ENCODE peak calls at places on chromosomes 7 and 10, in four cellular contexts. One of them, this sample, is unnamed.

GRCh38 chr7:73556208-73557107 is 1.0 kb downstream of the BCL7B start:
- DNase-seq in HepG2: no peak
- DNase-seq in H1: no peak
- DNase-seq in K562: no peak
- DNase-seq in this sample: peak; percentile 20

GRCh38 chr10:78860260-78860914 is 208.4 kb upstream of the ZMIZ1 start:
- DNase-seq in HepG2: no peak
- DNase-seq in H1: peak; percentile 19
- DNase-seq in K562: no peak
- DNase-seq in this sample: no peak

GRCh38 chr10:86688398-86688921 is 20.1 kb downstream of the LDB3 start:
- DNase-seq in HepG2: peak; percentile 48
- DNase-seq in H1: peak; percentile 68
- DNase-seq in K562: peak; percentile 71
- DNase-seq in this sample: peak; percentile 70

GRCh38 chr7:69213882-69214281 is 384.4 kb upstream of the AUTS2 start:
- DNase-seq in HepG2: no peak
- DNase-seq in H1: no peak
- DNase-seq in K562: no peak
- DNase-seq in this sample: no peak

GRCh38 chr7:6536262-6536770 is 14.9 kb downstream of the GRID2IP start:
- DNase-seq in HepG2: no peak
- DNase-seq in H1: peak; percentile 63
- DNase-seq in K562: no peak
- DNase-seq in this sample: no peak

GRCh38 chr7:55214707-55215106 is 150.4 kb upstream of the LANCL2 start:
- DNase-seq in HepG2: no peak
- DNase-seq in H1: no peak
- DNase-seq in K562: no peak
- DNase-seq in this sample: peak; percentile 81

GRCh38 chr7:44062180-44062902 is 3.0 kb downstream of the PGAM2 start:
- DNase-seq in HepG2: no peak
- DNase-seq in H1: no peak
- DNase-seq in K562: no peak
- DNase-seq in this sample: no peak

GRCh38 chr10:70074971-70075370 is 22.3 kb downstream of the MACROH2A2 start:
- DNase-seq in HepG2: no peak
- DNase-seq in H1: no peak
- DNase-seq in K562: no peak
- DNase-seq in this sample: no peak

GRCh38 chr7:12783421-12783820 is 96.0 kb downstream of the ARL4A start:
- DNase-seq in HepG2: no peak
- DNase-seq in H1: no peak
- DNase-seq in K562: no peak
- DNase-seq in this sample: no peak

GRCh38 chr7:76054129-76055120 is 6.5 kb downstream of the MDH2 start:
- DNase-seq in HepG2: no peak
- DNase-seq in H1: no peak
- DNase-seq in K562: no peak
- DNase-seq in this sample: peak; percentile 77

GRCh38 chr10:104989880-104990279 is 348.8 kb downstream of the SORCS3 start:
- DNase-seq in HepG2: no peak
- DNase-seq in H1: no peak
- DNase-seq in K562: no peak
- DNase-seq in this sample: no peak

GRCh38 chr10:12484945-12485805 is 135.8 kb downstream of the CAMK1D start:
- DNase-seq in HepG2: peak; percentile 13
- DNase-seq in H1: peak; percentile 56
- DNase-seq in K562: peak; percentile 9
- DNase-seq in this sample: no peak

DNA sequence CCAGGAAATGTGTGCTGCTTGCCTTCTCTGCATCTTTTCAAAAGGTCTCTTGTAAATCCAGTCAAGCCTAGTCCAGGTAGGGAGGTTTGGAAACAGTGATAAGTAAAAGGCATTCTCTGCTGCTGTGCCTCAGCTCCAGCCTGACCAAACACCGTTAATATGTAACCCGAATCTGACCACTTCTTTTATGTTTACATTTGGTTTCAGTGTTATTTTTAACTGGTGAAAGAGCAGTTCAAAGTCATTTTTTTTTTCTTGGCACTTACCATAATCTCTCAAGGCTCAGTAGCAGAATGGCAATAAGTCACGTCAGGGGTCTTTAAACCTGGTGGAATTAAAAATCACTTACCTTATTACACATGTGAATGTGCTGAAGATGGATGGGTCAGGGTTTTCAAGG is 216.8 kb downstream of the PTEN start:
- DNase-seq in HepG2: peak; percentile 69
- DNase-seq in H1: no peak
- DNase-seq in K562: no peak
- DNase-seq in this sample: peak; percentile 78
- H2AFZ ChIP-seq in HepG2: no peak overlapping the region
- H2AFZ ChIP-seq in H1: peak overlapping the region; percentile 17
- H2AFZ ChIP-seq in K562: no peak overlapping the region
- H2AFZ ChIP-seq in this sample: no peak overlapping the region

DNA sequence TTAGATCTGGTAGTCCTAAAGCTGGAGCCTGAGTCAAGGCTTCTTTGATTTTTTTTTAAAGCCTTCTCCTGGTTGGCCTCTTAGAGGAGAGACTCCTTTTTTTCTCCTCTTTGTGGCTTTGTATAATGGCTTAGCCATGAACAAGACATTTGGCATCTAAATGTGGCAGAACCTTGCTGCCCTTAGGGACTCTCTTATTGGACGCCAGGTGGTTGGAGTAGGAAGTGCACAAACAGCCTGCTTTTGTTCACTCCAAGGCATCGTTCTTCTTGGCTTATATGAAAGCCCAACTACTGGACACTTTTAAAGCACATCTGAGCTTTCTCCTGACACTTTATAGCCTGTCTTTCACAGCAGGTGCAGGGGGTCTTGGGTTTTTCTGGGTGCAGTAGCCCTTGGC is 25.0 kb downstream of the ZPBP start:
- DNase-seq in HepG2: peak; percentile 12
- DNase-seq in H1: no peak
- DNase-seq in K562: peak; percentile 2
- DNase-seq in this sample: no peak
- TF ChIP-seq MAFK in HepG2: no peak
- TF ChIP-seq MAFK in H1: no peak
- TF ChIP-seq MAFK in K562: no peak
- TF ChIP-seq MAFK in this sample: no peak

GRCh38 chr10:61971016-61971350 is 69.5 kb downstream of the ARID5B start:
- DNase-seq in HepG2: no peak
- DNase-seq in H1: no peak
- DNase-seq in K562: no peak
- DNase-seq in this sample: peak; percentile 22
- H2AFZ ChIP-seq in HepG2: no peak overlapping the region
- H2AFZ ChIP-seq in H1: no peak overlapping the region
- H2AFZ ChIP-seq in K562: no peak overlapping the region
- H2AFZ ChIP-seq in this sample: no peak overlapping the region

DNA sequence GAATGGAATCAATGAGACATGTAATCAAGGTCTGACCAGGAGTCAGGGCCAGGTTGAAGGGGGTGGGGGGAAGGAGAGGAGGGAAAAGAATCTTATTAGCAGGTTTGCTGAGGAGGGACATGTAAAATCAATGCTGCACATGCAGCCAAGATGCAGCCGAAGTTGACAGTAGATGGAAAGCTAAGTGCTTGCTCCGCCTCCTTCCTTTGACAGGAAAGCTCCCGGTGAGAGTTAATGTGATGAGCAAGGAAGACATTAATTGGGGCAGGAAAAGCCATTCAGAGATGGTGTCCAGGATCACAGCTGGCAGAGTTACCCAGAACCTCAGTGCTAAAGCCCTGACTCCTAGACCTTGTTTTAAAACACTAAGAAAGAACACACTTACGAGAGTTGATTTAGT is 24.3 kb downstream of the PLXNA4 start:
- DNase-seq in HepG2: no peak
- DNase-seq in H1: no peak
- DNase-seq in K562: no peak
- DNase-seq in this sample: no peak
- TF ChIP-seq MAFK in HepG2: no peak
- TF ChIP-seq MAFK in H1: no peak
- TF ChIP-seq MAFK in K562: no peak
- TF ChIP-seq MAFK in this sample: no peak

GRCh38 chr10:10551595-10551994 is 466.1 kb upstream of the CELF2 start:
- DNase-seq in HepG2: no peak
- DNase-seq in H1: no peak
- DNase-seq in K562: no peak
- DNase-seq in this sample: no peak
- H2AFZ ChIP-seq in HepG2: no peak overlapping the region
- H2AFZ ChIP-seq in H1: no peak overlapping the region
- H2AFZ ChIP-seq in K562: no peak overlapping the region
- H2AFZ ChIP-seq in this sample: no peak overlapping the region

GRCh38 chr7:21651697-21652096 is 108.9 kb downstream of the DNAH11 start:
- DNase-seq in HepG2: no peak
- DNase-seq in H1: no peak
- DNase-seq in K562: no peak
- DNase-seq in this sample: no peak
- TF ChIP-seq MAFK in HepG2: no peak
- TF ChIP-seq MAFK in H1: no peak
- TF ChIP-seq MAFK in K562: no peak
- TF ChIP-seq MAFK in this sample: no peak

DNA sequence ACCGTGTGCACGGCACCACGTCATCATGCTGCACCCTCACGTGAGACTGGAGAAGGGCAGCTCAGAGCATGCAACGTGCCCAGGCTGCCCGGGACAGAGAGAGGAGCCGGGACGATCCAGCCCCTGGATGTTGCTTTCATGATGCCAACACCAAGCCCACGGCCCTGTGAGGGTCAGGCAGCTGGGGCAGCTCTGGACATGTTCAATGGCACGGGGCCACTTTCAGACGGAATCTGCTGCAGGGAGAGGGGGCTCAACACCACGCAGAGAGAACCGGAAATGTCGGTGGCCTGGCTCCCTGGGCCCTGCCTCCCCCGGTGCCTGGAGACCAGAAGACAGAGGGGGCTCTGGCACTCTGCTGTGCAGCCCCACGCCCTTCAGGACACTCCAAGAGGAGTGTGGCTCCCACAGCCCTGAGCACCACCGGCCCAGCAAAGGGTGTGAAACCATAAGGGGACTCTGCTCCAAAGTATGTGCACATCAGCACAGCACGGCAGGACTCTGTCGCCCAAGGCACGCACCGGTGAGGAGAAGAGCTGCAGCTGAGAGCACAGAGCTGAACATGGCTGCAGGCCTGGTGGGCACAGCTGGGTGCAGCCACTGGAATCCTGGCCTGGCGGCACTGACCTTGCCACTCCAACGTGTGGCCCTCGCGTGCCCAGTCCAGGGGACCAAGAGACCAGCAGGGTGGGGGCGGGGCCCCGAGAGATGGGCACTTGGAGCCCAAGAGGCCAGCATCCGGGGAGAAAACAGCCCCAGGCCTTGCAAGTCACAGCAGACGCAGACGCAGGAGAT is 70.3 kb upstream of the PDGFA start:
- DNase-seq in HepG2: no peak
- DNase-seq in H1: no peak
- DNase-seq in K562: no peak
- DNase-seq in this sample: no peak
- H2AFZ ChIP-seq in HepG2: no peak overlapping the region
- H2AFZ ChIP-seq in H1: no peak overlapping the region
- H2AFZ ChIP-seq in K562: no peak overlapping the region
- H2AFZ ChIP-seq in this sample: no peak overlapping the region

GRCh38 chr7:157405501-157405900 is 68.7 kb downstream of the DNAJB6 start:
- DNase-seq in HepG2: no peak
- DNase-seq in H1: no peak
- DNase-seq in K562: no peak
- DNase-seq in this sample: no peak

GRCh38 chr7:157404845-157405481 is 68.2 kb downstream of the DNAJB6 start:
- DNase-seq in HepG2: no peak
- DNase-seq in H1: no peak
- DNase-seq in K562: peak; percentile 95
- DNase-seq in this sample: peak; percentile 94

GRCh38 chr7:157406971-157407370 is 70.2 kb downstream of the DNAJB6 start:
- DNase-seq in HepG2: no peak
- DNase-seq in H1: no peak
- DNase-seq in K562: no peak
- DNase-seq in this sample: no peak

GRCh38 chr7:157407512-157408257 is 70.9 kb downstream of the DNAJB6 start:
- DNase-seq in HepG2: no peak
- DNase-seq in H1: no peak
- DNase-seq in K562: no peak
- DNase-seq in this sample: no peak

DNA sequence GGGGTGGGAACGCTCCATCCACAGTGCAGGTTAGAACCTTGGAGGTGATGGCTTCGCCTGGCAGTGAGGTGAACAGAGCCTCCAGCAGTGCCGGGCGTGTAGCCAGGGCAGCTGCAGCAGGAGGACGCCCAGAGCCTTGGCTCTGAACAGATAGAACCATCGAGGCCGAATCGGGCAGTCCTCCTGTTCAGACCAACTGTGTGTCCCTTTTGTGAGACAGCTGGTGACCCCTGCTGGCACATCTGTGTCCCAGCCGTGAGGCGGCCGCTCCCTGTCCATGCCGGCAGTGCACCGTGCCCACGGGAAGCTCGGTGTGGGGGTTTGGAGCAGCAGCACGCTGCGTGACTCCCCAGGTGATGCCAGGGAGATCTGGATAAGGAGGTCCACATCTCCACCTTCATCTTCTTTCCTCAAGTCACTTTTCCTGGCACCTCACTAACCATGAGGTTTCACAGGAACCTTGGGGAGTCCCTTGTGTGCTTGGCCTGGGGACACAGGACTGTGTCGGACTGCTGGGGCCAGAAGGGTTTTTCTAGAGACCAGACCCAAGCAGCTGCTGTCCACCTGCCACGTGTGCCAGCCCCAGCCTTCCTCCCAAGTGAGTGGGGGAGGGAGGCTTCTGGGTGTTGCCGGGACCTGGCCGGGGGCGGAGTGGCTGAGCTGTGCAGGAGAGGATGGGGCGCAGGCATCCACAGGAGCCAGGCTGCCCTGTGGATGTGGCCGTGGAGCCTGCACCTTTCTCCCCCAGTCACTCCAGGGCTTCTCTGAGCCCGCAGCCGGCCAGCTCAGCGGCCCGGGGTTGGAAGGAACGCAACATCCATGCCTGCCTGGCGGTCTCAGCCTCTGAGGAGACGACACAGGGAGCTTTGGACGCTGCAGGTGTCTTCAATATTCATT is 69.4 kb downstream of the DNAJB6 start:
- DNase-seq in HepG2: no peak
- DNase-seq in H1: no peak
- DNase-seq in K562: peak; percentile 49
- DNase-seq in this sample: no peak
- TF ChIP-seq MAFK in HepG2: no peak
- TF ChIP-seq MAFK in H1: no peak
- TF ChIP-seq MAFK in K562: no peak
- TF ChIP-seq MAFK in this sample: no peak

GRCh38 chr10:76401006-76401405 is 969.6 kb downstream of the LRMDA start:
- DNase-seq in HepG2: no peak
- DNase-seq in H1: no peak
- DNase-seq in K562: no peak
- DNase-seq in this sample: no peak
- H2AFZ ChIP-seq in HepG2: no peak overlapping the region
- H2AFZ ChIP-seq in H1: no peak overlapping the region
- H2AFZ ChIP-seq in K562: no peak overlapping the region
- H2AFZ ChIP-seq in this sample: no peak overlapping the region

DNA sequence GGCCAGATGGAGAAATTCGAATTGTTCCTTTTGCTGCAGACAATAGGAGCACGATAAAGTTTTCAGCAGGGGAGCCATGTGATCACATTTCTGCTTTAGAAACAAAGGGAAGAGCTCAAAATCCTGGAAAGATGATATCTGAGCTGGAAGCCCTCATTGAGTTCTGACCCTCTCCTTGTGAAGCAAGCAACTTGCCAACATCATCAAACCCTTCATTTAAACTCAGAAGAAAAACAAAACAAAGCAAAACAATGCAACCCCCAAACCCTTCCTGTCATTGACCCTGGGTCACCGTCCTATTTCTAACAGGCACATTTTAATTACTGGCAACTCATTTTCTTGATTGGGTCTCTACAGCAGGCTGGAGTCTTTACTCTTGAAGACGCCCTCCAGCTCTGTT is 198.3 kb upstream of the ZNF32 start:
- DNase-seq in HepG2: no peak
- DNase-seq in H1: no peak
- DNase-seq in K562: no peak
- DNase-seq in this sample: no peak
- TF ChIP-seq MAFK in HepG2: no peak
- TF ChIP-seq MAFK in H1: no peak
- TF ChIP-seq MAFK in K562: no peak
- TF ChIP-seq MAFK in this sample: no peak

This sample was measured in IMR-90.